ENCODE peak calls at places on chromosomes 2 and 18, in eight cellular contexts. R is spleen, W is mucosa of descending colon, T is kidney, Y is AG04450, Z is GM06990, G is astrocyte, A is colonic mucosa. E is an unnamed sample.

GRCh38 chr2:149767516-149767974 is 180.0 kb upstream of the MMADHC start:
- DNase-seq in R (no peak), W (no peak), T (no peak), Y (no peak), Z (no peak), G (peak; percentile 54), A (no peak), E (no peak)

GRCh38 chr2:27887830-27888229 is 2.4 kb downstream of the RBKS start:
- DNase-seq in R (no peak), W (no peak), T (no peak), Y (no peak), Z (no peak), G (no peak), A (no peak), E (no peak)

GRCh38 chr2:222907048-222907447 is 46.2 kb downstream of the ACSL3 start:
- DNase-seq in R (no peak), W (no peak), T (no peak), Y (no peak), Z (no peak), G (no peak), A (no peak), E (no peak)

GRCh38 chr18:49857708-49858107 is 44.4 kb upstream of the ACAA2 start:
- DNase-seq in R (no peak), W (no peak), T (no peak), Y (no peak), Z (no peak), G (no peak), A (no peak), E (no peak)

GRCh38 chr18:51012441-51012840 is 17.6 kb upstream of the SMAD4 start:
- DNase-seq in R (no peak), W (no peak), T (no peak), Y (no peak), Z (no peak), G (no peak), A (no peak), E (no peak)

GRCh38 chr18:69528439-69528838 is 127.8 kb downstream of the DOK6 start:
- DNase-seq in R (no peak), W (no peak), T (no peak), Y (no peak), Z (no peak), G (peak; percentile 64), A (no peak), E (no peak)

GRCh38 chr18:21112140-21112473 is 494 bp upstream of the ROCK1 start:
- DNase-seq in R (peak; percentile 93), W (no peak), T (peak; percentile 91), Y (no peak), Z (no peak), G (no peak), A (no peak), E (no peak)

GRCh38 chr18:24011095-24011917 is 3.2 kb upstream of the TTC39C start:
- DNase-seq in R (no peak), W (no peak), T (no peak), Y (no peak), Z (no peak), G (no peak), A (no peak), E (no peak)

GRCh38 chr2:7430869-7431641 is 513.8 kb downstream of the RNF144A start:
- DNase-seq in R (peak; percentile 93), W (peak; percentile 29), T (peak; percentile 81), Y (no peak), Z (peak; percentile 62), G (peak; percentile 1), A (no peak), E (peak; percentile 82)

GRCh38 chr2:146777181-146777580 is 1067.6 kb upstream of the ACVR2A start:
- DNase-seq in R (no peak), W (no peak), T (no peak), Y (no peak), Z (no peak), G (no peak), A (no peak), E (no peak)

GRCh38 chr2:224865016-224865415 is 148.9 kb upstream of the CCDC195 start:
- DNase-seq in R (no peak), W (no peak), T (no peak), Y (no peak), Z (no peak), G (peak; percentile 29), A (no peak), E (no peak)

DNA sequence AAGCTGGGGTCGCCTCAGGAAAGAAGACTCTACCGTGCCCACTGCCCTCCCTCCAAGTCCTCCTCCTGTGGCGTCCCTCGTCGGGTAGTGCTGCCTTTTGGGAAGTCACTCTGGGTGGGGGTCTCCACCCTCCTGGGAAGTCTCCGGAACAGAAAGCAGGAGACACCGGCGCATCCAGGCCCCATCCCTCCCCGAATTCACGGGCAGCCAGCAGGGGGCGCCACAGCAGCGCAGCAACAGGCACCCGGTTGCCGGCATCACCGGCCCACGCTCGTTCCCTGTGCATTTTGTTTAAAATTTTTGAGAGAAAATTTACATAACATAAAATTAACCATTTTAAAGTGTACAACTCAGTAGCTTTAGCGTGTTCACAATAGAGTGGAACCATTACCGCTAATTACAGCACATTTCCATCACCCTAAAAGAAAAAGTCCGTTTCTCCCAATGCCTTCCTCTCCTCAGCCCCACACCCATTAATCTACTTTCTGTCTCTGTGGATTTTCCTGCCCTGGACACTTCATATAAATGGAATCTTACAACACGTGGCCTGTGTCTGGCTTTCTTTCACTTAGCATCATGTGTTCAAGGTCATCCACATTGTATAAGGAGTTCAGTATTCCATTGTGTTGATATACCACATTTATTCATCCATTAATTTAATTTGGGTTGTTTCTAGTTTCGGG is 62.3 kb downstream of the ADNP2 start:
- DNase-seq in R (no peak), W (peak; percentile 64), T (peak; percentile 85), Y (peak; percentile 24), Z (peak; percentile 43), G (peak; percentile 83), A (peak; percentile 55), E (peak; percentile 27)
- H3K4me3 ChIP-seq in R (no peak overlapping the region), W (no peak overlapping the region), T (peak overlapping the region; percentile 23), Y (peak overlapping the region; percentile 27), Z (no peak overlapping the region), G (no peak overlapping the region), A (no peak overlapping the region), E (no peak overlapping the region)

DNA sequence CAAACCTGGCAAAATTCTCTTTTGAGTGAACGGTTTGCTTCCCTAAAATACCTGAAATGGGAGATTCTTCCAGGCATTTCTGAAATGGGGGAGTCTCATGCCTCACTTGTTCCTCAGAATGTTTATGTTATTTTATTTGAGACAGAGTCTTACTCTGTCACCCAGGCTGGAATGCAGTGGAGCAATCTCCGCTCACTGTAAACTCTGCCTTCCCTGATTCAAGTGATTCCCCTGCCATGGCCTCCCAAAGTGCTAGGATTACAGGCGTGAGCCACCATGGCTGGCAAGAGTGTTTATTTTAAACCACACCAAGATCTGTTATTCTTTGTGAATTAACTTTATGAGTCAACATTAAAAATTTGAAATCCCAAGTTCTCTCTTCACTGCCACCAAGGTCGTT is 6.4 kb upstream of the FHL2 start:
- DNase-seq in R (no peak), W (no peak), T (no peak), Y (no peak), Z (no peak), G (peak; percentile 58), A (no peak), E (no peak)
- H3K4me3 ChIP-seq in R (no peak overlapping the region), W (no peak overlapping the region), T (no peak overlapping the region), Y (no peak overlapping the region), Z (no peak overlapping the region), G (no peak overlapping the region), A (no peak overlapping the region), E (no peak overlapping the region)

GRCh38 chr2:158953454-158953853 is 15.0 kb upstream of the TANC1 start:
- DNase-seq in R (no peak), W (no peak), T (no peak), Y (no peak), Z (no peak), G (peak; percentile 85), A (no peak), E (no peak)

GRCh38 chr2:158958365-158958764 is 10.1 kb upstream of the TANC1 start:
- DNase-seq in R (no peak), W (no peak), T (no peak), Y (no peak), Z (no peak), G (no peak), A (no peak), E (no peak)

GRCh38 chr2:158949300-158949699 is 19.1 kb upstream of the TANC1 start:
- DNase-seq in R (no peak), W (no peak), T (no peak), Y (no peak), Z (no peak), G (no peak), A (no peak), E (no peak)

GRCh38 chr2:158955974-158956373 is 12.5 kb upstream of the TANC1 start:
- DNase-seq in R (no peak), W (no peak), T (no peak), Y (no peak), Z (no peak), G (no peak), A (no peak), E (no peak)

DNA sequence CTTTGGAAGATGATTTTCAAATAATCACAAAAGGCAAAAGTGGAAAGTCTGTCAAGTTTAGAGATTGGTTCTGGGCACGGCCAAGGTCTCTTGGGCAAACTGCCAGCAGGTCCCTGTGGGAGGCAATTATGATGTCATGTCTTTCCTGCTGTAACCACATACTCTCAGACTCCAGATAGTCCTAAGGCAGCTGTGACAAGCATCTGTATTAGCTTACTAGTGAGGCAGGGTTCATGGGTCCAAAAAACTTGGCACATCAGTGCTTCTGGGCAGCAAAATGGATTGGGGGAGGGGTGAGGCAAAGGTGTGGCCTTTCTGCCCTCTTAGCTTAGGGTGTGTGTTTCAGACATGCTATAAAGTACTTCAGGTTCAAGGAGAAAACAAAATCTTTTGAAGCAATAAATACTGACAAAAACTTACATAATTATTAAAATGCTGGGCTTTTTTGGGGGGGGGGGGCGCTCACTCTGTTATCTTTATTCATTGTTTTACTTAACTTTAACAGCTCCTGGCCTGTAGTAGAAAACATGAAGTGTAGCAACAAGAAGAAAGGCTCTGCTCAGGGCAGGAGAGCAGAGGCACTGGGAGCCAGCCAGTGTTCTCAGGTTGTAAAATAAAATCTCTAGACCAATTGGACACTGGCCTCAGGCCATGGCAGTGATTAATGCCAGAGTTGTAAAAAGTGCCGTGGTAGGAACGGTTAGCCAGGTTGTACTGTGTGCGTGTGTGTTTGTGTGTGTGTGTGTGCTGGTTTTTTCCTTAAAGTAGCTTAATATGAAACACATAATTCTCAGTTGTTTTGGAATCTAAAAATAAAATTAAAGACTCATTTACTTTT is 14.3 kb upstream of the TANC1 start:
- DNase-seq in R (no peak), W (peak; percentile 89), T (peak; percentile 88), Y (no peak), Z (peak; percentile 4), G (peak; percentile 91), A (peak; percentile 85), E (peak; percentile 42)
- H3K4me3 ChIP-seq in R (no peak overlapping the region), W (no peak overlapping the region), T (no peak overlapping the region), Y (no peak overlapping the region), Z (no peak overlapping the region), G (no peak overlapping the region), A (no peak overlapping the region), E (no peak overlapping the region)

DNA sequence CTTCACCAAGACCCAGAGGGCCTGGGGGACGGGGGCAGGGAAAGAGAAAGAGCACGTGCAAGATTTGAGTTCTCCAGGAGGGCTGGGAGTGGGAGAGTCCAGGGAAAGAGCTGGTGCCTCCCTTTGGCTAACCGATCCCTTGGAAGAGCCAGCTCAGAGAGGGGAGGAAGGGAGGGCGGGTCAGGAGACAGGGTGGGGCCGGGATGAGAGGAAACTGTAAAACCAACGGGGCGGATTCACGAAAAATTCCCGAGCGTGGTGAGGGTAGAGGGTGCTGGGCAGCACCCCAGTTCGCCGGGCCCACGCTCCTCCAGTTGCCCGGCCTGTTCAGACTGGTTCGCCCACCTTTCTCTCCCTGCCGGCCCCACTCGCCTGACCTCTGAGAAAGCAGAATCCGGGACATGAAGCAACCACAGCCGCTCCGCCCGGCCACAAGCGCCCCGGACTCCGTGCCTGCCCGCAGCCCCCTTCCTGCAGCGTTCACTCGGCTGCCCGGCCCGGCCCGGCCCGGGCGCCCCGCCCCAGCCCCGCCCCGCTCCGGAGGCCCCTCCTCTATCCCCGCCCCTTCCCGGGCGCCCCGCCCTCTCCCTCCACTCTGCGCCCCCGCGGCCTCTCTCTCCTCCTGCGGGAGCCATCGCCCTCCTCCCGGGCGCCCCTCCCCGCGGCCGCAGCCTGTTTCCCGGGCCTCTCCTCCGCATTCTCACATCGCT is 230.9 kb upstream of the SMAD2 start:
- DNase-seq in R (peak; percentile 90), W (peak; percentile 89), T (peak; percentile 95), Y (no peak), Z (peak; percentile 32), G (peak; percentile 44), A (peak; percentile 91), E (peak; percentile 5)
- H3K4me3 ChIP-seq in R (peak overlapping the region; percentile 42), W (no peak overlapping the region), T (peak overlapping the region; percentile 44), Y (peak overlapping the region; percentile 57), Z (peak overlapping the region; percentile 36), G (peak overlapping the region; percentile 59), A (peak overlapping the region; percentile 53), E (no peak overlapping the region)

E was measured in GM12865.